ENCODE peak calls at places on chromosomes 2 and 18, in eight cellular contexts. One of them, this sample, is unnamed.

GRCh38 chr2:44758591-44758990 is 182.9 kb upstream of the SIX3 start:
- DNase-seq in tibial nerve: no peak
- DNase-seq in tibial artery: no peak
- DNase-seq in left lung: no peak
- DNase-seq in coronary artery: no peak
- DNase-seq in pancreas: no peak
- DNase-seq in suprapubic skin: no peak
- DNase-seq in cardiac fibroblast: no peak
- DNase-seq in this sample: no peak

GRCh38 chr2:195531754-195532153 is 125.3 kb upstream of the SLC39A10 start:
- DNase-seq in cardiac fibroblast: peak
- DNase-seq in left lung: no peak
- DNase-seq in tibial nerve: no peak
- DNase-seq in pancreas: no peak
- DNase-seq in tibial artery: no peak
- DNase-seq in coronary artery: no peak
- DNase-seq in suprapubic skin: no peak
- DNase-seq in this sample: no peak

GRCh38 chr2:150486539-150487484 is 655 bp downstream of the RND3 start:
- DNase-seq in pancreas: no peak
- DNase-seq in left lung: peak
- DNase-seq in suprapubic skin: peak
- DNase-seq in tibial nerve: peak
- DNase-seq in coronary artery: peak
- DNase-seq in tibial artery: peak
- DNase-seq in cardiac fibroblast: peak
- DNase-seq in this sample: no peak

GRCh38 chr18:61898576-61899205 is 5.9 kb upstream of the RNF152 start:
- DNase-seq in pancreas: no peak
- DNase-seq in tibial artery: no peak
- DNase-seq in suprapubic skin: no peak
- DNase-seq in coronary artery: no peak
- DNase-seq in cardiac fibroblast: no peak
- DNase-seq in tibial nerve: no peak
- DNase-seq in left lung: no peak
- DNase-seq in this sample: no peak

GRCh38 chr2:111694690-111695089 is 189.3 kb downstream of the ANAPC1 start:
- DNase-seq in left lung: no peak
- DNase-seq in cardiac fibroblast: peak
- DNase-seq in tibial nerve: no peak
- DNase-seq in tibial artery: peak
- DNase-seq in suprapubic skin: no peak
- DNase-seq in pancreas: no peak
- DNase-seq in coronary artery: no peak
- DNase-seq in this sample: peak

GRCh38 chr2:132670104-132670960 is at the start of gene LYPD1:
- DNase-seq in pancreas: peak
- DNase-seq in left lung: peak
- DNase-seq in tibial artery: peak
- DNase-seq in tibial nerve: peak
- DNase-seq in suprapubic skin: no peak
- DNase-seq in cardiac fibroblast: no peak
- DNase-seq in coronary artery: no peak
- DNase-seq in this sample: no peak

GRCh38 chr2:120594856-120595685 is 140.6 kb upstream of the GLI2 start:
- DNase-seq in tibial nerve: no peak
- DNase-seq in tibial artery: no peak
- DNase-seq in pancreas: no peak
- DNase-seq in suprapubic skin: no peak
- DNase-seq in left lung: peak
- DNase-seq in coronary artery: no peak
- DNase-seq in cardiac fibroblast: no peak
- DNase-seq in this sample: no peak

GRCh38 chr18:23276456-23276855 is 141.2 kb downstream of the CABLES1 start:
- DNase-seq in tibial nerve: no peak
- DNase-seq in suprapubic skin: no peak
- DNase-seq in pancreas: no peak
- DNase-seq in cardiac fibroblast: no peak
- DNase-seq in left lung: no peak
- DNase-seq in tibial artery: no peak
- DNase-seq in coronary artery: no peak
- DNase-seq in this sample: no peak

GRCh38 chr2:12173943-12174340 is 427.5 kb downstream of the LPIN1 start:
- DNase-seq in coronary artery: no peak
- DNase-seq in left lung: no peak
- DNase-seq in suprapubic skin: no peak
- DNase-seq in tibial nerve: no peak
- DNase-seq in cardiac fibroblast: no peak
- DNase-seq in pancreas: no peak
- DNase-seq in tibial artery: no peak
- DNase-seq in this sample: no peak

GRCh38 chr2:236765475-236765874 is 195.8 kb downstream of the ACKR3 start:
- DNase-seq in tibial artery: no peak
- DNase-seq in coronary artery: no peak
- DNase-seq in left lung: no peak
- DNase-seq in pancreas: no peak
- DNase-seq in suprapubic skin: peak
- DNase-seq in tibial nerve: no peak
- DNase-seq in cardiac fibroblast: no peak
- DNase-seq in this sample: no peak

GRCh38 chr2:127582863-127583861 is 47.7 kb downstream of the MYO7B start:
- DNase-seq in left lung: no peak
- DNase-seq in coronary artery: peak
- DNase-seq in pancreas: no peak
- DNase-seq in cardiac fibroblast: no peak
- DNase-seq in suprapubic skin: no peak
- DNase-seq in tibial nerve: no peak
- DNase-seq in tibial artery: no peak
- DNase-seq in this sample: no peak

GRCh38 chr2:221410487-221410886 is 161.6 kb downstream of the EPHA4 start:
- DNase-seq in coronary artery: no peak
- DNase-seq in pancreas: no peak
- DNase-seq in tibial nerve: no peak
- DNase-seq in cardiac fibroblast: no peak
- DNase-seq in left lung: no peak
- DNase-seq in tibial artery: no peak
- DNase-seq in suprapubic skin: no peak
- DNase-seq in this sample: no peak

DNA sequence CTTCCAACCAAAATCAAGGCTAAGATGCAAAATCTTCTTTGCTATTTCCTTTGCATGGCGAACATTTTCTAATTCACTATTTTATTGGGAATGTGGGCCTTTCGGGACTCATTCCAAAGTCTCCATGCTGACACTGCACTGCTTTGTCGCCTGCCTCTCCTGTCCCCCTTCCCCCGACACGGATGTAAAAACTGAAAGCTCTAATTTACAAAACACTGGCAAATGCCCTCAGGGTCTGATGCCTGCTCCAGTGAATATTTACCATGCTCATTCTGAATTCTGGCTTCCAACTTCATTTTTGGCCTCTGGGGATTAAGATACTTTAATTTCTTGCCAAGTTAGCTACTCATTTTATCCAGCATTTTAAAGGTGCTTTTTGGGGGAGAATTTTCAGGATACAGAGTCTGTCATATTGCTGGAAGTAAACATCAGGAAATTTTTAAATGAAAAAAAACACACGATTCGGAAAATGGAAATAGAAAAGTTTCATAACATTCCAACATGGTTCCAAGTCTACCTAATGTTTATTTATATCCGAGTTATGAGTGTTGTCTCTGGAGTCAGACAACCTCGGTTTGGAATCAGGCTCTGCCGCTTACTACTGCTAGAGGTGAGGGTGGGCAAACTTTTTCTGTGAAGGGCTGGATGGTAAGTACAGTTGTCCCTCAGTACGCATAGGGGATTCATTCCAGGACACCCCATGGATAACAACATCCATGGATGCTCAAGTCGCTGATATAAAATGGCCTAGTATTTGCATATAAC is 14.6 kb upstream of the LTBP1 start:
- DNase-seq in tibial nerve: no peak
- DNase-seq in pancreas: no peak
- DNase-seq in coronary artery: no peak
- DNase-seq in cardiac fibroblast: no peak
- DNase-seq in left lung: no peak
- DNase-seq in suprapubic skin: no peak
- DNase-seq in tibial artery: no peak
- DNase-seq in this sample: no peak
- H3K4me3 ChIP-seq in tibial nerve: no peak
- H3K4me3 ChIP-seq in pancreas: no peak
- H3K4me3 ChIP-seq in coronary artery: no peak
- H3K4me3 ChIP-seq in cardiac fibroblast: no peak
- H3K4me3 ChIP-seq in left lung: no peak
- H3K4me3 ChIP-seq in suprapubic skin: no peak
- H3K4me3 ChIP-seq in tibial artery: no peak
- H3K4me3 ChIP-seq in this sample: no peak

GRCh38 chr2:26846334-26846863 is 1.5 kb upstream of the DPYSL5 start:
- DNase-seq in suprapubic skin: no peak
- DNase-seq in cardiac fibroblast: peak
- DNase-seq in left lung: peak
- DNase-seq in pancreas: peak
- DNase-seq in tibial nerve: no peak
- DNase-seq in coronary artery: no peak
- DNase-seq in tibial artery: peak
- DNase-seq in this sample: peak
- TF ChIP-seq CTCF in suprapubic skin: peak
- TF ChIP-seq CTCF in cardiac fibroblast: peak
- TF ChIP-seq CTCF in left lung: peak
- TF ChIP-seq CTCF in pancreas: peak
- TF ChIP-seq CTCF in tibial nerve: peak
- TF ChIP-seq CTCF in coronary artery: peak
- TF ChIP-seq CTCF in tibial artery: peak
- TF ChIP-seq CTCF in this sample: peak

DNA sequence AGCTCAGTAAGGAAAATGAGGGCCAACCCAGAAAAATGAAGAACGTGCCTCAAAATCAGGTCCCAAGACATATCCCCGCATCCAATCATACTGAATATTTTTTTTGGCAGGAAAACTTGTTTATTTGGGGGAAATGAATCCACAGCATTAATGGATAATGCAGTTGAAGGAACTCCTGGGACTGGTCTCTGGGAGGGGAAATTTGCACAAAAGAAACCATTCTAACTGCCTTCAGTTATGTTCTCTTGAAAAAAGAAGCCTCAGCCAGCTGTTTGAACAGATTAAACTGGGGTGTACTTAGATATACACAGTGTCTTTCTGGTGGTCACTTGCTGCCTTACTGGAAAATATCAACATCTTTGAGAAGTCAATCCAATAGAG is 61.3 kb downstream of the SPRED2 start:
- DNase-seq in suprapubic skin: no peak
- DNase-seq in tibial artery: no peak
- DNase-seq in pancreas: no peak
- DNase-seq in tibial nerve: no peak
- DNase-seq in cardiac fibroblast: no peak
- DNase-seq in left lung: no peak
- DNase-seq in coronary artery: no peak
- DNase-seq in this sample: no peak
- H3K4me3 ChIP-seq in suprapubic skin: no peak
- H3K4me3 ChIP-seq in tibial artery: no peak
- H3K4me3 ChIP-seq in pancreas: no peak
- H3K4me3 ChIP-seq in tibial nerve: no peak
- H3K4me3 ChIP-seq in cardiac fibroblast: no peak
- H3K4me3 ChIP-seq in left lung: no peak
- H3K4me3 ChIP-seq in coronary artery: no peak
- H3K4me3 ChIP-seq in this sample: no peak

GRCh38 chr2:172308253-172308935 is 119.0 kb upstream of the ITGA6 start:
- DNase-seq in pancreas: no peak
- DNase-seq in suprapubic skin: no peak
- DNase-seq in tibial nerve: no peak
- DNase-seq in cardiac fibroblast: no peak
- DNase-seq in coronary artery: no peak
- DNase-seq in tibial artery: no peak
- DNase-seq in left lung: no peak
- DNase-seq in this sample: no peak

GRCh38 chr2:172311921-172312345 is 115.5 kb upstream of the ITGA6 start:
- DNase-seq in coronary artery: no peak
- DNase-seq in cardiac fibroblast: no peak
- DNase-seq in suprapubic skin: no peak
- DNase-seq in pancreas: no peak
- DNase-seq in left lung: no peak
- DNase-seq in tibial nerve: peak
- DNase-seq in tibial artery: no peak
- DNase-seq in this sample: no peak

DNA sequence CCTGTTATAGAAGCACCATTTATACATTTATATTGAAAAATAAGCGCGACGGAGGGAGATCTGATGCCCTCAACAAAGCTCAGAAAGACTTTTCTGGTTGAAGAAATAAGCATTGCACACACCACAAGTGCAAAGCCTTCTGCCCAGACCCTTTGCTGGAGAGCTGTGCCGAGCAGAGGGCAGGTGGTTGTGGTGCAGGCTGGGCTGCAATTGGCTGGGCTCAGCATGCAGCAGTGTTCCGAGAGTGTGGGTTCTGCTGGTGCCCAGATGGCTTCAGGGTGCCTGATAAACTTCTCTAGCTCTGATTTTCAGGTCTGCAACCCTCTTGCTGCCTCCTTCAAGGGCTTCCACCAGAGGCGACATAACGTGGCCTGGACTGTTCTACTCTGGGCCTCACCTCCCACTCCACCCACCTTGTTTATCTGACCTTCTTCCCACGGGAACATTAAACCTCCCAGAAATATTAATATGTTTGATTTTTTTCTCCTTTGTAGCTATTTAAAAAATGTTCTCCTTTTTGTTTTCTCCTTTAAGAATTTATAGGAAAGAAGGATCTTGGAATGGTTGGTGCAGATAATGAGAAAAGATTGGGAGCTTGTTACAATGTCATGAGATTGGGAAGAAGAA is 113.6 kb upstream of the ITGA6 start:
- DNase-seq in tibial artery: no peak
- DNase-seq in pancreas: no peak
- DNase-seq in coronary artery: no peak
- DNase-seq in tibial nerve: no peak
- DNase-seq in suprapubic skin: no peak
- DNase-seq in cardiac fibroblast: no peak
- DNase-seq in left lung: no peak
- DNase-seq in this sample: no peak
- TF ChIP-seq CTCF in tibial artery: no peak
- TF ChIP-seq CTCF in pancreas: no peak
- TF ChIP-seq CTCF in coronary artery: no peak
- TF ChIP-seq CTCF in tibial nerve: no peak
- TF ChIP-seq CTCF in suprapubic skin: no peak
- TF ChIP-seq CTCF in cardiac fibroblast: no peak
- TF ChIP-seq CTCF in left lung: no peak
- TF ChIP-seq CTCF in this sample: no peak

DNA sequence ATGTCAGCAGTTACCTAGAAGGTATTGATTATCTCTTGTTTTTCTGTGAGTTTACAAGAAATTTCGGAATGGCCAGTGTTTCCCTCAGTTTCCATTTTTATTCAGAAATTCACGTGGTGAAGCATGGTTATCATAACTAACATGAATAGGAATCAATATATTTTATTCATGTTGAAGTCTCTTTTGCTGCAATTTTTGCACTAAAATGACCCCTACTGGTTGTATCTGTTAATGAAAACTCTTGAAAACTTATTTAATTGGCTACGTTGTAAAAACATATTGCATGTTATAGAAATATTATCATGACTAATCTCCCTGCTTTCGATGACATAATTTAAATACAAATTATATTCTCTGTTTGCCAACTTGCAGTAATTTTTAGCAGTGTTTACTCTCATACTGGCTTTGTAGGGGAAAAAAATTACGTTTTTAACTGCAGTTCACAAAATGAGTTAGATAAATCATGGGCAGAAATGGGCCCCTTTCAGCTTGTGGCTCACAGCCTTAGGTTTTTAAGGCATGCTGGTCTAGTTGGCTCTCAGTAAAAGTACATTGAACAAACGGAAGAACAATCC is 3.5 kb downstream of the CRIM1 start:
- DNase-seq in left lung: no peak
- DNase-seq in pancreas: no peak
- DNase-seq in tibial nerve: no peak
- DNase-seq in tibial artery: no peak
- DNase-seq in suprapubic skin: no peak
- DNase-seq in coronary artery: no peak
- DNase-seq in cardiac fibroblast: peak
- DNase-seq in this sample: no peak
- H3K4me3 ChIP-seq in left lung: no peak
- H3K4me3 ChIP-seq in pancreas: no peak
- H3K4me3 ChIP-seq in tibial nerve: no peak
- H3K4me3 ChIP-seq in tibial artery: peak
- H3K4me3 ChIP-seq in suprapubic skin: peak
- H3K4me3 ChIP-seq in coronary artery: peak
- H3K4me3 ChIP-seq in cardiac fibroblast: peak
- H3K4me3 ChIP-seq in this sample: peak

This sample was measured in retinal pigment epithelial cell.